ENCODE peak calls at places on chromosomes 4 and X, in five cellular contexts. P is IMR-90, W is endothelial cell, Z is tibial artery, F is HFF-Myc. T is an unnamed sample.

GRCh38 chr4:87938746-87939145 is 36.8 kb upstream of the SPP1 start:
- DNase-seq in Z (no peak), F (no peak), W (no peak), P (no peak), T (no peak)

GRCh38 chr4:175369087-175369486 is 443.0 kb downstream of the GPM6A start:
- DNase-seq in F (peak; percentile 5), P (peak; percentile 71), Z (no peak), W (no peak), T (peak; percentile 63)

GRCh38 chr4:793941-794621 is 31.8 kb downstream of the CPLX1 start:
- DNase-seq in F (no peak), Z (no peak), P (peak; percentile 22), W (no peak), T (no peak)

GRCh38 chrX:109856974-109857373 is 123.9 kb upstream of the ACSL4 start:
- DNase-seq in Z (no peak), F (no peak), W (no peak), P (peak; percentile 34), T (peak; percentile 15)

GRCh38 chr4:81165853-81166430 is 49.1 kb downstream of the PRKG2 start:
- DNase-seq in W (no peak), F (no peak), P (peak; percentile 11), Z (no peak), T (no peak)

GRCh38 chr4:39933689-39934590 is 43.8 kb downstream of the PDS5A start:
- DNase-seq in Z (no peak), F (no peak), W (no peak), P (peak; percentile 69), T (peak; percentile 22)

GRCh38 chr4:122838034-122838433 is 11.4 kb downstream of the FGF2 start:
- DNase-seq in Z (no peak), F (no peak), W (no peak), P (no peak), T (no peak)

GRCh38 chr4:188107931-188108843 is 1.2 kb downstream of the TRIML2 start:
- DNase-seq in Z (no peak), P (peak; percentile 49), W (no peak), F (no peak), T (peak; percentile 40)

GRCh38 chrX:23365541-23365940 is 30.9 kb downstream of the PTCHD1 start:
- DNase-seq in Z (no peak), F (no peak), P (no peak), W (no peak), T (no peak)

GRCh38 chr4:164381859-164382258 is 372.1 kb upstream of the SMIM31 start:
- DNase-seq in F (no peak), W (no peak), P (no peak), Z (no peak), T (no peak)

GRCh38 chrX:134801267-134801666 is 143.0 kb upstream of the PLAC1 start:
- DNase-seq in P (peak; percentile 32), Z (no peak), F (no peak), W (no peak), T (no peak)

GRCh38 chrX:130084651-130085237 is 25.6 kb downstream of the ELF4 start:
- DNase-seq in F (no peak), W (no peak), Z (no peak), P (no peak), T (no peak)

GRCh38 chrX:53028678-53029077 is 19.9 kb upstream of the GPR173 start:
- DNase-seq in P (no peak), Z (no peak), F (no peak), W (no peak), T (no peak)

GRCh38 chrX:40111868-40112267 is 14.1 kb upstream of the BCOR start:
- DNase-seq in W (no peak), F (no peak), P (no peak), Z (no peak), T (no peak)

GRCh38 chr4:35520059-35520458 is 724.3 kb downstream of the ARAP2 start:
- DNase-seq in F (no peak), P (no peak), W (no peak), Z (no peak), T (no peak)

GRCh38 chrX:46433892-46434291 is 111.3 kb downstream of the ZNF674 start:
- DNase-seq in Z (no peak), P (peak; percentile 52), W (no peak), F (no peak), T (peak; percentile 41)

GRCh38 chr4:70504733-70505132 is 13.6 kb upstream of the AMTN start:
- DNase-seq in W (no peak), F (no peak), Z (no peak), P (no peak), T (no peak)

GRCh38 chrX:82585868-82586267 is 922.2 kb upstream of the POU3F4 start:
- DNase-seq in W (no peak), P (no peak), Z (no peak), F (no peak), T (no peak)

GRCh38 chrX:9729161-9729885 is 36.3 kb downstream of the GPR143 start:
- DNase-seq in W (no peak), Z (no peak), P (no peak), F (no peak), T (no peak)

GRCh38 chrX:9728271-9728670 is 37.4 kb downstream of the GPR143 start:
- DNase-seq in P (no peak), W (no peak), Z (no peak), F (no peak), T (no peak)

GRCh38 chrX:9730078-9730477 is 35.6 kb downstream of the GPR143 start:
- DNase-seq in F (no peak), P (no peak), Z (no peak), W (no peak), T (no peak)

DNA sequence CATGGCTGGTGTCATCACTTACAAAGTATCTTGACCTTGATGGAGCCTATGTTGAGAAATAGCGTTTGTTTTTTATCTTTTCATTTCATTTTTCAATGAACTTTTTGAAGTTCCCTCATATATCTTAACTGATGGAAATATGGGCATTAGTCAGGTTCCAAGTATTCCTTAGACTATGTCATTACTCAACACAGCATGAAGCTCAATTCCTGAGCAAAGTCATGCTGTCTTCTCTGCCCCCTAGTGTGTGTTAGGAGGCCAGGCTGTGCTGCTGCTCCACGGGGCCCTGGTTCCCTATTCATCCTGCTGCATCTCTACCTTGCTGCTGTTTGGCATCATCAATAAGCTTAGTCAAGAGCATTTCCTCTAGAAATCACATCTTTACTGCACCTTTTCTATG is 40.9 kb downstream of the GPR143 start:
- DNase-seq in W (no peak), P (peak; percentile 27), Z (no peak), F (no peak), T (peak; percentile 15)
- TF ChIP-seq CTCF in W (no peak), P (peak; percentile 23), Z (no peak), F (no peak), T (no peak)

GRCh38 chrX:149504226-149504914 is 736 bp downstream of the IDS start:
- DNase-seq in W (peak; percentile 35), F (no peak), P (no peak), Z (peak; percentile 22), T (no peak)
- TF ChIP-seq CTCF in W (no peak), F (peak; percentile 22), P (peak; percentile 31), Z (no peak), T (peak; percentile 64)

GRCh38 chrX:108138814-108139213 is 47.2 kb downstream of the ATG4A start:
- DNase-seq in Z (no peak), F (no peak), P (no peak), W (no peak), T (no peak)

GRCh38 chrX:108134724-108135123 is 43.1 kb downstream of the ATG4A start:
- DNase-seq in W (no peak), P (no peak), Z (no peak), F (no peak), T (no peak)

DNA sequence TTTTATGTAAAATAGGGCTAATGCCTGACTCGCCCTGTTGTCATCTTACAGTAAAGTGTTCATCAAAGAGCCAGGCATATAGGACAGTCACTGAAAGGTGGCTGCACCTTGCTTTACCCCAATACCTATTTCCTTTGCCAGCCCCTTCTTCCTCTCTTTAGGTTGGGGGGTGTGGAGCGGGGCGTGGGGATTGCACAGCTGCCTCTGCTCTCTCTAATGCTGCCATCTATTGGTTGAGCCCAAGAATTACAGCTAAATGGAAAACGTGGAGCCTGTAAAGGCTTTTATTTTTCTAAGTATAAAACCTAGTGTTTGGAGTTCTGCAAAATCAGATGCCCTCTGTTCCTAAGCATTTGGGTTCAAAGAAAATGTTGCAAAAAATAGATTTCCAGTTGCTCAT is 47.7 kb downstream of the ATG4A start:
- DNase-seq in P (no peak), F (no peak), W (no peak), Z (no peak), T (peak; percentile 23)
- TF ChIP-seq CTCF in P (peak; percentile 48), F (peak; percentile 49), W (peak; percentile 47), Z (peak; percentile 10), T (peak; percentile 75)

GRCh38 chr4:107376293-107376692 is 340.2 kb upstream of the DKK2 start:
- DNase-seq in Z (no peak), P (no peak), W (no peak), F (no peak), T (no peak)

GRCh38 chr4:107380836-107381438 is 339.1 kb downstream of the PAPSS1 start:
- DNase-seq in Z (no peak), F (no peak), P (no peak), W (no peak), T (peak; percentile 33)

GRCh38 chr4:107380190-107380589 is 339.8 kb downstream of the PAPSS1 start:
- DNase-seq in W (no peak), Z (no peak), P (no peak), F (no peak), T (no peak)

DNA sequence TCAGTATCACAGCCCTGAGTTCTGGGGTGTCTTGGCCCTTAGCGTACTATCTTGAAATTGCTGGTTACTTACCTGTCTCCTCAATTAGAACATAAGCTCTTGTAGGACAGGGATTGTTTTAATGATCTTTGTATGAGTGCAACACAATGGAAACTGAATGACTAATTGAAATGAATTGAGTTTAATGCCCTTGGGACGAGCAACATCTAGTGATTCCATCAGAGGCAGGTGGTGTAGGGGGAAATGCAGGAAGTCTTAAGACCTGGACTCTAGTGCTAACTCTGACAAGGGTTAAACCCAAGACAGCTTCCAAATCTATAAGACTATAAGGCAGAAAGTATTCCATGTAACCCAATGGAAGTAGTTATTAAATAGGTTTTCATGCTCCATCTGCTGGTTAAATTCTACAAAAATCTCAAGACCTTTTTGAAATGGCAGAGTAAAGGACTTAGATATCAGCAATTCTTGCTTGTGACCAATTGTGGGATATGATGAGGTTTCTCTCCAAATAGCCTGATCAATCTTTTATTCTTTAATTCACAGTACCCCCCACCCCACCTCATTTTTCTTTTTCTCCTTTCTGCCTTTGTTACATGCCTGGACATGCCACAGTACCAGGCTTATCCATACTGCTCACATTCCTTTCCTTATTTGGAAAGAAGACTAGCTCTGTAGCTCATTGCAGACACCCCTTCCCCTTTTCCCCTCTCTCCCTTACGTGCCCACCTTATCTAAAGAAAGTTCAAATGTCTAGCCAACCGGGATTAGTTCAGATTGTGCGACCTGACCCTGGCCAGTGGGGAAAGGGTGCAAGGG is 340.8 kb downstream of the PAPSS1 start:
- DNase-seq in Z (no peak), F (peak; percentile 52), P (peak; percentile 47), W (no peak), T (peak; percentile 54)
- TF ChIP-seq CTCF in Z (no peak), F (no peak), P (peak; percentile 27), W (no peak), T (peak; percentile 73)

DNA sequence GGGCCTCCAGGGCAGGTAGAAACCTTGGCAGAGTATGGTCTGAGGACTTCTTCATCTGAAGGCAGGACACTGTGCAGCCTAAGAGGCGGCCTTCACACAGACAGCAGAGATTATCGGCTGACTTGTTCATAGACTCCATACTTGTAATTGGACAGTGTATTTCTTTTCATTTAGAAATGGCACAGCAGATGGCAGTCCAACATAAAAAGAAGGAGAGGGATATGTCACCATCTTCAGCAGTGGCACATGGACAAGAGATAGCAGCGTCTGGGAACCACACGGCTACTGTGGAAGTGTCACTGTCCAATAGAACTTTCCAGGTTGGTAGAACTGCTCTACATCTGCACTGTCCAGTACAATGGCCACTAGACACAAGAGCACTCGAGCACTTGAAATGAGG is 21.7 kb upstream of the GEMIN8 start:
- DNase-seq in P (no peak), Z (no peak), W (no peak), F (no peak), T (no peak)
- TF ChIP-seq CTCF in P (no peak), Z (no peak), W (no peak), F (no peak), T (no peak)

GRCh38 chr4:144646523-144647094 is 653 bp downstream of the HHIP start:
- DNase-seq in P (no peak), W (peak; percentile 37), Z (no peak), F (no peak), T (no peak)
- TF ChIP-seq CTCF in P (no peak), W (no peak), Z (no peak), F (no peak), T (peak; percentile 32)